ENCODE peak calls at places on chromosome 10, in four cellular contexts. D, T, S and X are unnamed samples.

GRCh38 chr10:7410800-7411670 is at the start of gene SFMBT2:
- DNase-seq in D (peak), S (no peak), T (peak), X (peak)

GRCh38 chr10:89861199-89861573 is 159.8 kb downstream of the KIF20B start:
- DNase-seq in D (no peak), T (no peak), S (no peak), X (no peak)

GRCh38 chr10:74750848-74751274 is 75.5 kb upstream of the KAT6B start:
- DNase-seq in S (peak), T (no peak), D (no peak), X (no peak)

GRCh38 chr10:86649471-86650150 is 4.7 kb upstream of the OPN4 start:
- DNase-seq in D (peak), S (no peak), T (no peak), X (no peak)

GRCh38 chr10:42475168-42476098 is 162.9 kb downstream of the ZNF33B start:
- DNase-seq in S (no peak), D (peak), T (peak), X (peak)

GRCh38 chr10:129467346-129468119 is 492 bp downstream of the MGMT start:
- DNase-seq in T (no peak), S (no peak), D (no peak), X (peak)

GRCh38 chr10:71257292-71257997 is 45.1 kb downstream of the UNC5B start:
- DNase-seq in D (no peak), T (no peak), S (no peak), X (no peak)

GRCh38 chr10:95547791-95548435 is 13.3 kb downstream of the SORBS1 start:
- DNase-seq in T (no peak), S (no peak), D (no peak), X (no peak)

GRCh38 chr10:52652431-52653220 is 120.0 kb downstream of the MBL2 start:
- DNase-seq in D (no peak), T (no peak), S (no peak), X (no peak)

GRCh38 chr10:132536241-132536963 is 1.2 kb upstream of the INPP5A start:
- DNase-seq in T (no peak), S (no peak), D (peak), X (no peak)

GRCh38 chr10:85593226-85593625 is 773.4 kb downstream of the GRID1 start:
- DNase-seq in S (no peak), T (no peak), D (no peak), X (no peak)

GRCh38 chr10:35949820-35950219 is 307.7 kb upstream of the FZD8 start:
- DNase-seq in D (no peak), T (no peak), S (no peak), X (no peak)

GRCh38 chr10:31157125-31157983 is 125.7 kb upstream of the ZNF438 start:
- DNase-seq in T (no peak), D (no peak), S (no peak), X (peak)

GRCh38 chr10:66162560-66163143 is 763.2 kb upstream of the LRRTM3 start:
- DNase-seq in S (no peak), D (no peak), T (no peak), X (no peak)

GRCh38 chr10:16519908-16520861 is 1.5 kb downstream of the C1QL3 start:
- DNase-seq in D (peak), T (no peak), S (no peak), X (no peak)

GRCh38 chr10:43943119-43943824 is 294.6 kb upstream of the ZNF32 start:
- DNase-seq in D (no peak), T (no peak), S (no peak), X (no peak)

GRCh38 chr10:132226586-132227405 is 40.0 kb downstream of the DPYSL4 start:
- DNase-seq in S (no peak), T (no peak), D (no peak), X (no peak)

GRCh38 chr10:79394631-79395030 is 47.4 kb downstream of the PPIF start:
- DNase-seq in T (no peak), D (no peak), S (no peak), X (no peak)

GRCh38 chr10:9608592-9608991 is 1409.1 kb upstream of the CELF2 start:
- DNase-seq in D (no peak), T (no peak), S (no peak), X (peak)

GRCh38 chr10:64118736-64119135 is 597.5 kb downstream of the REEP3 start:
- DNase-seq in D (no peak), T (no peak), S (no peak), X (no peak)

GRCh38 chr10:122541541-122542002 is 19.0 kb upstream of the DMBT1 start:
- DNase-seq in S (no peak), T (no peak), D (no peak), X (no peak)

GRCh38 chr10:1109795-1110673 is 53.8 kb downstream of the WDR37 start:
- DNase-seq in S (peak), T (peak), D (peak), X (peak)

GRCh38 chr10:127977368-127978009 is 70.6 kb downstream of the PTPRE start:
- DNase-seq in S (no peak), T (no peak), D (peak), X (no peak)

GRCh38 chr10:58754419-58755180 is 241.9 kb downstream of the BICC1 start:
- DNase-seq in D (no peak), S (no peak), T (no peak), X (no peak)

GRCh38 chr10:42975558-42976352 is 101.1 kb upstream of the RET start:
- DNase-seq in D (peak), S (no peak), T (peak), X (no peak)

GRCh38 chr10:8453587-8453986 is 399.1 kb downstream of the GATA3 start:
- DNase-seq in D (no peak), S (no peak), T (no peak), X (no peak)

GRCh38 chr10:88428976-88429375 is 154.1 kb downstream of the RNLS start:
- DNase-seq in T (no peak), S (no peak), D (no peak), X (no peak)

GRCh38 chr10:96690755-96691730 is 29.3 kb downstream of the PIK3AP1 start:
- DNase-seq in S (no peak), D (no peak), T (no peak), X (no peak)
- TF ChIP-seq JUND in S (no peak), D (no peak), T (peak), X (no peak)

DNA sequence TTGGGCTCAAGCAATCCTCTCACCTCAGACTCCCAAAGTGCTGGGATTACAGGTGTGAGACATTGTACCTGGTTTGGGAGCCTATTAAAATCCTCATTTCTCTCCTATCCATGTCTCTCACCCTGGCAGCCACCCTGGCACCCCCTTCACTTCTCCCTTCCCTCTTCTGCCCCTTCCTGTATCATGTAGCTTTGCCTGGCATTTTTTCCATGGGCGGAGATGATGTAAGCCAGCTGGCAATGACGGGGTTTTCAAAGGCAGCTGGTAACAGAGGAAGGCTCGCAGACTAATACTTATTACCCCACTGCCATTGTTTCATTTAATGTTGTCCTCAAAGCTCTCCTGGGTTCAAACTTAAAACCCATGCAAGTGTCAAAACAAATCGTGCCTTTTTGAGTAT is 61.9 kb downstream of the RGS10 start:
- DNase-seq in S (no peak), T (no peak), D (no peak), X (no peak)
- TF ChIP-seq JUND in S (no peak), T (no peak), D (no peak), X (no peak)

DNA sequence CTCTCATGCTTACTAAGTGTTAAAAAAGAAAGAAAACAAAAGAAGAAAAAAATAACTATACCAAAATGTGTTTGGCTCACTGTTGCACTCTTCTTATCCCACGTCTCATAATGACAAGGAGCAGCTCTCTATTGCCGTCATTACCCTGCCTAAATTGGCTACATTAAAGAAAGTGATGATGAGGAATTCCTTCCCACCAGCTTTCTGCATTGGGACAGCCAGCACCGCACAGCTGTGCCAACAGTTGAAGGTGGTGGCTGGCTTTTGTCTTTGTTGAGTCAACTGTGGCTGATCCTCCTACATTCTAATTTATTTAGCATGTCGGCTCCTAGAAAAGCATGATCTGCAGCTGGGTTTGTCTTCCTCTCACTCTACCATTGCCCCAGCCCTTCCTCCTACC is 751.8 kb downstream of the KCNMA1 start:
- DNase-seq in D (no peak), S (no peak), T (no peak), X (no peak)
- TF ChIP-seq JUND in D (no peak), S (no peak), T (no peak), X (no peak)

GRCh38 chr10:34377833-34378232 is 437.3 kb downstream of the PARD3 start:
- DNase-seq in D (no peak), S (no peak), T (no peak), X (no peak)
- TF ChIP-seq JUND in D (no peak), S (no peak), T (no peak), X (no peak)

GRCh38 chr10:68813554-68813953 is 13.8 kb upstream of the STOX1 start:
- DNase-seq in T (no peak), D (no peak), S (no peak), X (no peak)

GRCh38 chr10:68811367-68812009 is 15.8 kb upstream of the STOX1 start:
- DNase-seq in D (no peak), T (peak), S (no peak), X (no peak)

GRCh38 chr10:68816796-68817412 is 10.4 kb upstream of the STOX1 start:
- DNase-seq in T (no peak), D (no peak), S (no peak), X (no peak)

GRCh38 chr10:68812420-68812819 is 14.9 kb upstream of the STOX1 start:
- DNase-seq in T (no peak), S (no peak), D (no peak), X (no peak)
- TF ChIP-seq JUND in T (no peak), S (no peak), D (no peak), X (no peak)

GRCh38 chr10:131125511-131126225 is 185.9 kb downstream of the TCERG1L start:
- DNase-seq in S (no peak), D (no peak), T (no peak), X (no peak)
- TF ChIP-seq JUND in S (no peak), D (no peak), T (no peak), X (no peak)

DNA sequence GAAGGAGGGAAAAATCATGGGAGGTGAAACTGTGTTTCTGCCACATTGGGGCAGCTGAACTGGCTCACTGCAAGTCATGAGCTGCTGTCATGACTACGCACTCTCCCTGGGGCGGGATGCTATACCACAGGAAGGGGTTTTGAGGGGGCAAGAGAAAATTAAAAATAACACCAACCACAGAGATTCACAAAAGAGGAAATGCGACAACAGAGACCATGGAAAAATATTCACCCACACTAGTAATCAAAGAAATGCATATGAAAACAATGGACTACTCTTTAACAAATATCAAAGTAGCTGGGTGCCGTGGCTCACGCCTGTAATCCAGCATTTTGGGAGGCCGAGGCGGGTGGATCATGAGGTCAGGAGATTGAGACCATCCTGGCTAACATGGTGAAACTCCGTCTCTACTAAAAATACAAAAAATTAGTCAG is 65.2 kb upstream of the TM9SF3 start:
- DNase-seq in S (peak), T (no peak), D (no peak), X (no peak)
- TF ChIP-seq JUND in S (no peak), T (no peak), D (no peak), X (no peak)

GRCh38 chr10:100696477-100696901 is 48.9 kb upstream of the PAX2 start:
- DNase-seq in D (no peak), S (peak), T (no peak), X (no peak)

GRCh38 chr10:100697631-100698030 is 47.8 kb upstream of the PAX2 start:
- DNase-seq in S (no peak), D (no peak), T (no peak), X (no peak)

GRCh38 chr10:100693815-100694214 is 51.6 kb upstream of the PAX2 start:
- DNase-seq in S (no peak), D (no peak), T (no peak), X (no peak)

GRCh38 chr10:100697070-100697469 is 48.3 kb upstream of the PAX2 start:
- DNase-seq in D (no peak), T (no peak), S (no peak), X (no peak)
- TF ChIP-seq JUND in D (no peak), T (no peak), S (no peak), X (no peak)

GRCh38 chr10:3225589-3225988 is 53.0 kb upstream of the PITRM1 start:
- DNase-seq in S (no peak), T (no peak), D (no peak), X (no peak)

GRCh38 chr10:3224241-3224640 is 51.7 kb upstream of the PITRM1 start:
- DNase-seq in T (no peak), S (no peak), D (no peak), X (no peak)

GRCh38 chr10:3229815-3230214 is 57.2 kb upstream of the PITRM1 start:
- DNase-seq in T (no peak), D (no peak), S (no peak), X (no peak)

GRCh38 chr10:3228610-3228945 is 56.0 kb upstream of the PITRM1 start:
- DNase-seq in D (no peak), T (no peak), S (no peak), X (no peak)

GRCh38 chr10:3226960-3227724 is 54.6 kb upstream of the PITRM1 start:
- DNase-seq in S (no peak), T (no peak), D (no peak), X (no peak)
- TF ChIP-seq JUND in S (no peak), T (no peak), D (peak), X (no peak)